ENCODE peak calls at places on chromosomes 16 and 17, in six cellular contexts. P, M, F, L, B and Y are unnamed samples.

GRCh38 chr17:22410136-22410535 is 717.8 kb downstream of the KCNJ18 start:
- DNase-seq in M (no peak), B (no peak), L (no peak), F (no peak), P (no peak), Y (no peak)

GRCh38 chr17:8332128-8332527 is 7.5 kb upstream of the ODF4 start:
- DNase-seq in L (no peak), P (no peak), M (no peak), F (no peak), B (no peak), Y (no peak)

GRCh38 chr16:22358000-22358399 is 16.4 kb downstream of the CDR2 start:
- DNase-seq in L (no peak), F (peak), B (no peak), M (no peak), P (no peak), Y (peak)

GRCh38 chr16:53605979-53606378 is 97.7 kb downstream of the RPGRIP1L start:
- DNase-seq in L (no peak), F (no peak), P (no peak), B (no peak), M (no peak), Y (no peak)

GRCh38 chr16:3492356-3492755 is 2.9 kb downstream of the C16orf90 start:
- DNase-seq in M (no peak), P (no peak), L (peak), F (no peak), B (no peak), Y (no peak)

GRCh38 chr16:50282010-50282538 is 15.7 kb downstream of the ADCY7 start:
- DNase-seq in P (no peak), L (no peak), M (peak), F (peak), B (no peak), Y (no peak)

GRCh38 chr17:45775576-45776011 is 8.5 kb upstream of the CRHR1 start:
- DNase-seq in M (no peak), F (no peak), L (no peak), P (no peak), B (no peak), Y (no peak)

GRCh38 chr16:20916927-20917326 is 16.4 kb downstream of the LYRM1 start:
- DNase-seq in P (no peak), B (no peak), F (no peak), M (no peak), L (no peak), Y (no peak)

GRCh38 chr16:89402962-89403361 is 87.4 kb downstream of the ANKRD11 start:
- DNase-seq in P (no peak), M (no peak), B (no peak), F (no peak), L (peak), Y (no peak)

GRCh38 chr17:27206447-27206846 is 87.5 kb upstream of the WSB1 start:
- DNase-seq in P (no peak), B (no peak), F (peak), L (no peak), M (no peak), Y (no peak)

GRCh38 chr16:21634216-21634615 is 18.2 kb downstream of the IGSF6 start:
- DNase-seq in M (no peak), P (peak), L (no peak), B (no peak), F (no peak), Y (no peak)

DNA sequence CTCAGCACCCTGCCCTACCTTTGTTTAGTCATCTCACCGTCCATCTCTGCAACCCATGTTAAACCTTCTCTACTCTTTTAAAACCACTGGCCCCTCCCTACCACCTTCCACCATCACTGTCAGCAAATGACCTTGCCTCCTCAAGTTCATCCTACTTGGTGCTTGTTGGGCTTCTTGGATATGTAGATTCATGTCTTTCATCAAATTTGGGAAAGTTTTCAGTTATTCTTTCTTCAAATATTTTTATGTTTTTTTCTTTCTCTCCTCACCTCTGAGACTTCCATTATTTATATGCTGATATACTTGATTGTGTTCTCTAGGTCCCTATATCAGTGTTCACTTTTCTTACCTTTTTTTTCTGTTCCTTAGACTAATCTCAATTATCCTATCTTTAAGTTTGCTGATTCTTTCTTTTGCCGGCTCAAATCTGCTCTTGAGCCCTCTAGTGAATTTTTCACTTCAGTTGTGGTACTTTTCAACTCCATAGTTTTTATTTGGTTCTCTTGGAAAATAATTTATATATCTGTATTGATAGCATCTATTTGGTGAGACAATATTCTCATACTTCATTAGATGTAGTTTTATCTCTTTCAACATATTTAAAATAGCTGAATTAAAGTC is 28.7 kb upstream of the ALDH3A2 start:
- DNase-seq in F (no peak), L (no peak), P (no peak), B (no peak), M (no peak), Y (no peak)
- H3K4me3 ChIP-seq in F (no peak), L (no peak), P (no peak), B (no peak), M (no peak), Y (no peak)

GRCh38 chr17:539048-539447 is 175.6 kb downstream of the VPS53 start:
- DNase-seq in P (no peak), F (no peak), M (no peak), L (no peak), B (no peak), Y (no peak)
- H3K4me3 ChIP-seq in P (no peak), F (no peak), M (no peak), L (no peak), B (no peak), Y (no peak)

DNA sequence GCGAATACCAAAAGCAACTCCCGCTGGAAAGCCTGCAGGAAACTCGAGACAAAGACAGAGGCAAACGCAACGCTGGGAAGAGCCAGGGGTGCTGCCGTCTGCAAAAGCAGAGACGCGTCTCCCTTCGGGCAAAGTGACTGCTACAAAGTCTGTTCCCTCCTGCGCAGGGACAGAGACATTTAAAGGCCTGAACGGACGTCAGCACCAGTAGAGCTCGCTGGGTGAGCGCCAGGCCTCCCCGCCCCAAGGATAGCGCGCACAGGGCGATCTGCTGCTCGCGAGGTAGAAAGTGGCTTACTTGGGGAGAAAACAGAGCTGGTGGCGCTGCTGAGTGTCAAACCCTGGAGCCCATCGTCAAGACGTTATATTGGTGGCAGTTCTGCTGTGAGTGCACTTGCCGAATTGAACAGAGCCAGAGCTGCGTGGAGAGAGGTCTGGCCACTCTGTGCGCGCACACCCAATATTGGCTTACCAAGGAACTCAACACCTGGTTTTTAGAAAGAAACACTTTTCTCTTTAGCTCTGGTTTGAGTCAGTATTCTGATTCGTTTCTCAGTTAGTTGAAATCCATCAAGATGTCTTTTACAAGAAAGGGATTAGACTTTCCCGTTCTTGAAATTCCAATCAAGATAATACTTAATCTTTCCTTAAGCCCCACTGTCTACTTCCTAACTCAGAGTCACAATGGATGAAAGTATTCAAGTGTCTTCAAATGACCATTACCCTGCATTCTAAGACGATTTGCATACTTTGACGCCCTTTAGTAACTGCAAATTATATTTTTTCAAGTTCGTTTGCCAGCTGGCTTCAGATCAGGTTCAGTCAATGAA is 190.1 kb downstream of the USP22 start:
- DNase-seq in M (no peak), F (peak), P (peak), B (no peak), L (no peak), Y (no peak)
- H3K4me3 ChIP-seq in M (peak), F (peak), P (peak), B (peak), L (peak), Y (no peak)

GRCh38 chr16:84807776-84808175 is 12.0 kb upstream of the CRISPLD2 start:
- DNase-seq in M (no peak), P (no peak), F (no peak), B (no peak), L (no peak), Y (no peak)

GRCh38 chr16:84804326-84804725 is 15.5 kb upstream of the CRISPLD2 start:
- DNase-seq in B (no peak), L (peak), P (no peak), M (no peak), F (no peak), Y (no peak)

GRCh38 chr16:84808812-84809211 is 11.0 kb upstream of the CRISPLD2 start:
- DNase-seq in M (no peak), L (no peak), B (no peak), P (no peak), F (no peak), Y (no peak)

GRCh38 chr16:84806256-84806889 is 13.4 kb upstream of the CRISPLD2 start:
- DNase-seq in F (no peak), L (peak), P (no peak), M (no peak), B (peak), Y (peak)

DNA sequence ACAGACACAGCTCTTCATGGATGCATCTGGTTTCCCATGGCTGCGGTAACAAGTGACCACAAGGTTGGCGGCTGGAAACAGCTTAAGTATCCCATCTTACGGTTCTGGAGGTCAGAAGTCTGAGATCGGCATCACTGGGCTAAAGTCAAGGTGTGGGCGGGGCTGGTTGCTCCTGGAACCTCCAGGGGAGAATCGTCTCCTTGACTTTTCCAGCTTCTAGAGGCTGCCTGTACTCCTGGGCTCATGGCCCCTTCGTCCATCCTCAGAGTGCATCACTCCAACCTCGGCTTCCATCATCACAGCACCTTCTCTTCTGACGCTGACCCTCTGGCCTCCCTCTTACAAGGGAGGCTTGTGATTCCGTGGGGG is 12.9 kb upstream of the CRISPLD2 start:
- DNase-seq in L (no peak), B (no peak), P (no peak), M (no peak), F (no peak), Y (no peak)
- H3K4me3 ChIP-seq in L (no peak), B (no peak), P (no peak), M (no peak), F (no peak), Y (no peak)